ENCODE peak calls at places on chromosome 9, in five cellular contexts. One of them, this sample, is unnamed.

GRCh38 chr9:14316574-14317304 is 2.8 kb upstream of the NFIB start:
- DNase-seq in BJ: no peak
- DNase-seq in pancreas: no peak
- DNase-seq in PC-9: no peak
- DNase-seq in coronary artery: no peak
- DNase-seq in this sample: no peak

GRCh38 chr9:135137398-135137832 is 49.9 kb downstream of the OLFM1 start:
- DNase-seq in BJ: no peak
- DNase-seq in pancreas: no peak
- DNase-seq in PC-9: no peak
- DNase-seq in coronary artery: no peak
- DNase-seq in this sample: no peak

GRCh38 chr9:137286980-137287383 is 9.5 kb downstream of the TOR4A start:
- DNase-seq in BJ: no peak
- DNase-seq in pancreas: peak
- DNase-seq in PC-9: peak
- DNase-seq in coronary artery: no peak
- DNase-seq in this sample: peak

GRCh38 chr9:88605500-88606172 is 70.7 kb downstream of the NXNL2 start:
- DNase-seq in BJ: no peak
- DNase-seq in pancreas: no peak
- DNase-seq in PC-9: no peak
- DNase-seq in coronary artery: no peak
- DNase-seq in this sample: no peak

GRCh38 chr9:124320062-124320973 is 62.6 kb downstream of the NEK6 start:
- DNase-seq in BJ: no peak
- DNase-seq in pancreas: peak
- DNase-seq in PC-9: peak
- DNase-seq in coronary artery: no peak
- DNase-seq in this sample: peak

GRCh38 chr9:121929893-121930875 is 162.9 kb downstream of the TTLL11 start:
- DNase-seq in BJ: no peak
- DNase-seq in pancreas: no peak
- DNase-seq in PC-9: no peak
- DNase-seq in coronary artery: no peak
- DNase-seq in this sample: no peak

GRCh38 chr9:28808042-28808441 is 1234.8 kb upstream of the C9orf72 start:
- DNase-seq in BJ: no peak
- DNase-seq in pancreas: no peak
- DNase-seq in PC-9: no peak
- DNase-seq in coronary artery: no peak
- DNase-seq in this sample: no peak

GRCh38 chr9:69476797-69477196 is 151.8 kb downstream of the ENTREP1 start:
- DNase-seq in BJ: no peak
- DNase-seq in pancreas: no peak
- DNase-seq in PC-9: no peak
- DNase-seq in coronary artery: no peak
- DNase-seq in this sample: peak

GRCh38 chr9:132943677-132944293 is 631 bp downstream of the TSC1 start:
- DNase-seq in BJ: no peak
- DNase-seq in pancreas: no peak
- DNase-seq in PC-9: no peak
- DNase-seq in coronary artery: no peak
- DNase-seq in this sample: no peak

GRCh38 chr9:93674580-93675335 is 98.4 kb downstream of the PHF2 start:
- DNase-seq in BJ: no peak
- DNase-seq in pancreas: no peak
- DNase-seq in PC-9: no peak
- DNase-seq in coronary artery: peak
- DNase-seq in this sample: no peak

GRCh38 chr9:108634164-108634563 is 221.6 kb downstream of the ACTL7B start:
- DNase-seq in BJ: no peak
- DNase-seq in pancreas: no peak
- DNase-seq in PC-9: peak
- DNase-seq in coronary artery: no peak
- DNase-seq in this sample: peak

GRCh38 chr9:19049872-19050636 is 827 bp downstream of the RRAGA start:
- DNase-seq in BJ: no peak
- DNase-seq in pancreas: no peak
- DNase-seq in PC-9: peak
- DNase-seq in coronary artery: no peak
- DNase-seq in this sample: no peak

GRCh38 chr9:128325629-128326028 is 3.0 kb downstream of the COQ4 start:
- DNase-seq in BJ: no peak
- DNase-seq in pancreas: no peak
- DNase-seq in PC-9: no peak
- DNase-seq in coronary artery: no peak
- DNase-seq in this sample: no peak

GRCh38 chr9:35548571-35548970 is 56.5 kb upstream of the TESK1 start:
- DNase-seq in BJ: no peak
- DNase-seq in pancreas: no peak
- DNase-seq in PC-9: no peak
- DNase-seq in coronary artery: no peak
- DNase-seq in this sample: no peak

GRCh38 chr9:21252727-21253547 is 13.1 kb upstream of the IFNA14 start:
- DNase-seq in BJ: no peak
- DNase-seq in pancreas: no peak
- DNase-seq in PC-9: peak
- DNase-seq in coronary artery: no peak
- DNase-seq in this sample: peak

GRCh38 chr9:76912631-76913275 is 6.8 kb upstream of the PRUNE2 start:
- DNase-seq in BJ: no peak
- DNase-seq in pancreas: no peak
- DNase-seq in PC-9: no peak
- DNase-seq in coronary artery: no peak
- DNase-seq in this sample: no peak

GRCh38 chr9:21546949-21547348 is 64.8 kb upstream of the IFNE start:
- DNase-seq in BJ: no peak
- DNase-seq in pancreas: no peak
- DNase-seq in PC-9: no peak
- DNase-seq in coronary artery: no peak
- DNase-seq in this sample: no peak

GRCh38 chr9:14766299-14766698 is 43.8 kb upstream of the CER1 start:
- DNase-seq in BJ: no peak
- DNase-seq in pancreas: no peak
- DNase-seq in PC-9: no peak
- DNase-seq in coronary artery: no peak
- DNase-seq in this sample: no peak

GRCh38 chr9:8730618-8731017 is 931.0 kb upstream of the DMAC1 start:
- DNase-seq in BJ: no peak
- DNase-seq in pancreas: no peak
- DNase-seq in PC-9: no peak
- DNase-seq in coronary artery: no peak
- DNase-seq in this sample: no peak

GRCh38 chr9:88303785-88304495 is 84.3 kb upstream of the SPIN1 start:
- DNase-seq in BJ: peak
- DNase-seq in pancreas: no peak
- DNase-seq in PC-9: no peak
- DNase-seq in coronary artery: no peak
- DNase-seq in this sample: no peak

GRCh38 chr9:135296783-135297715 is 182.5 kb upstream of the PPP1R26 start:
- DNase-seq in BJ: no peak
- DNase-seq in pancreas: peak
- DNase-seq in PC-9: no peak
- DNase-seq in coronary artery: peak
- DNase-seq in this sample: no peak

GRCh38 chr9:37916471-37917314 is 12.8 kb upstream of the SLC25A51 start:
- DNase-seq in BJ: no peak
- DNase-seq in pancreas: no peak
- DNase-seq in PC-9: no peak
- DNase-seq in coronary artery: no peak
- DNase-seq in this sample: no peak

GRCh38 chr9:121316852-121317373 is 49.0 kb downstream of the GSN start:
- DNase-seq in BJ: no peak
- DNase-seq in pancreas: no peak
- DNase-seq in PC-9: no peak
- DNase-seq in coronary artery: peak
- DNase-seq in this sample: no peak

GRCh38 chr9:38096238-38096805 is 27.3 kb upstream of the SHB start:
- DNase-seq in BJ: no peak
- DNase-seq in pancreas: no peak
- DNase-seq in PC-9: peak
- DNase-seq in coronary artery: peak
- DNase-seq in this sample: no peak

GRCh38 chr9:79054500-79054899 is 517.3 kb upstream of the TLE4 start:
- DNase-seq in BJ: no peak
- DNase-seq in pancreas: no peak
- DNase-seq in PC-9: no peak
- DNase-seq in coronary artery: no peak
- DNase-seq in this sample: no peak

GRCh38 chr9:124267271-124267807 is 9.6 kb downstream of the NEK6 start:
- DNase-seq in BJ: no peak
- DNase-seq in pancreas: peak
- DNase-seq in PC-9: peak
- DNase-seq in coronary artery: peak
- DNase-seq in this sample: peak

GRCh38 chr9:72292874-72293607 is 72.0 kb downstream of the ZFAND5 start:
- DNase-seq in BJ: no peak
- DNase-seq in pancreas: no peak
- DNase-seq in PC-9: peak
- DNase-seq in coronary artery: no peak
- DNase-seq in this sample: peak

GRCh38 chr9:135737840-135738521 is 36.0 kb downstream of the KCNT1 start:
- DNase-seq in BJ: no peak
- DNase-seq in pancreas: no peak
- DNase-seq in PC-9: no peak
- DNase-seq in coronary artery: no peak
- DNase-seq in this sample: no peak

GRCh38 chr9:78298046-78298511 is 1.2 kb downstream of the PSAT1 start:
- DNase-seq in BJ: no peak
- DNase-seq in pancreas: peak
- DNase-seq in PC-9: no peak
- DNase-seq in coronary artery: no peak
- DNase-seq in this sample: no peak

GRCh38 chr9:37030591-37030939 is 3.5 kb downstream of the PAX5 start:
- DNase-seq in BJ: no peak
- DNase-seq in pancreas: no peak
- DNase-seq in PC-9: no peak
- DNase-seq in coronary artery: no peak
- DNase-seq in this sample: no peak

GRCh38 chr9:136437430-136437829 is 2.2 kb downstream of the INPP5E start:
- DNase-seq in BJ: peak
- DNase-seq in pancreas: no peak
- DNase-seq in PC-9: peak
- DNase-seq in coronary artery: no peak
- DNase-seq in this sample: no peak

GRCh38 chr9:124834586-124834985 is 18.7 kb upstream of the WDR38 start:
- DNase-seq in BJ: no peak
- DNase-seq in pancreas: no peak
- DNase-seq in PC-9: peak
- DNase-seq in coronary artery: no peak
- DNase-seq in this sample: peak

GRCh38 chr9:6405371-6405770 is 7.6 kb upstream of the UHRF2 start:
- DNase-seq in BJ: no peak
- DNase-seq in pancreas: no peak
- DNase-seq in PC-9: no peak
- DNase-seq in coronary artery: no peak
- DNase-seq in this sample: no peak

GRCh38 chr9:95409650-95410426 is 92.3 kb upstream of the FANCC start:
- DNase-seq in BJ: peak
- DNase-seq in pancreas: no peak
- DNase-seq in PC-9: peak
- DNase-seq in coronary artery: no peak
- DNase-seq in this sample: no peak

GRCh38 chr9:86580688-86581087 is 226.5 kb upstream of the TUT7 start:
- DNase-seq in BJ: no peak
- DNase-seq in pancreas: no peak
- DNase-seq in PC-9: no peak
- DNase-seq in coronary artery: no peak
- DNase-seq in this sample: no peak

GRCh38 chr9:92141144-92142129 is 26.2 kb upstream of the SPTLC1 start:
- DNase-seq in BJ: no peak
- DNase-seq in pancreas: no peak
- DNase-seq in PC-9: peak
- DNase-seq in coronary artery: no peak
- DNase-seq in this sample: peak
- TF ChIP-seq CTCF in BJ: no peak
- TF ChIP-seq CTCF in pancreas: peak
- TF ChIP-seq CTCF in PC-9: no peak
- TF ChIP-seq CTCF in coronary artery: no peak
- TF ChIP-seq CTCF in this sample: no peak

GRCh38 chr9:16257604-16258003 is 612.9 kb downstream of the BNC2 start:
- DNase-seq in BJ: no peak
- DNase-seq in pancreas: no peak
- DNase-seq in PC-9: no peak
- DNase-seq in coronary artery: no peak
- DNase-seq in this sample: no peak
- TF ChIP-seq CTCF in BJ: peak
- TF ChIP-seq CTCF in pancreas: peak
- TF ChIP-seq CTCF in PC-9: peak
- TF ChIP-seq CTCF in coronary artery: no peak
- TF ChIP-seq CTCF in this sample: no peak

GRCh38 chr9:127224883-127225739 is 39.5 kb upstream of the GARNL3 start:
- DNase-seq in BJ: no peak
- DNase-seq in pancreas: peak
- DNase-seq in PC-9: peak
- DNase-seq in coronary artery: peak
- DNase-seq in this sample: peak

GRCh38 chr9:127223266-127223665 is 41.3 kb upstream of the GARNL3 start:
- DNase-seq in BJ: no peak
- DNase-seq in pancreas: no peak
- DNase-seq in PC-9: no peak
- DNase-seq in coronary artery: no peak
- DNase-seq in this sample: no peak

GRCh38 chr9:127225747-127226646 is 38.6 kb upstream of the GARNL3 start:
- DNase-seq in BJ: no peak
- DNase-seq in pancreas: no peak
- DNase-seq in PC-9: no peak
- DNase-seq in coronary artery: no peak
- DNase-seq in this sample: no peak

GRCh38 chr9:127223810-127224177 is 40.8 kb upstream of the GARNL3 start:
- DNase-seq in BJ: no peak
- DNase-seq in pancreas: no peak
- DNase-seq in PC-9: no peak
- DNase-seq in coronary artery: no peak
- DNase-seq in this sample: no peak

GRCh38 chr9:127224178-127224882 is 40.2 kb upstream of the GARNL3 start:
- DNase-seq in BJ: no peak
- DNase-seq in pancreas: peak
- DNase-seq in PC-9: peak
- DNase-seq in coronary artery: peak
- DNase-seq in this sample: peak
- TF ChIP-seq CTCF in BJ: peak
- TF ChIP-seq CTCF in pancreas: no peak
- TF ChIP-seq CTCF in PC-9: no peak
- TF ChIP-seq CTCF in coronary artery: no peak
- TF ChIP-seq CTCF in this sample: no peak

DNA sequence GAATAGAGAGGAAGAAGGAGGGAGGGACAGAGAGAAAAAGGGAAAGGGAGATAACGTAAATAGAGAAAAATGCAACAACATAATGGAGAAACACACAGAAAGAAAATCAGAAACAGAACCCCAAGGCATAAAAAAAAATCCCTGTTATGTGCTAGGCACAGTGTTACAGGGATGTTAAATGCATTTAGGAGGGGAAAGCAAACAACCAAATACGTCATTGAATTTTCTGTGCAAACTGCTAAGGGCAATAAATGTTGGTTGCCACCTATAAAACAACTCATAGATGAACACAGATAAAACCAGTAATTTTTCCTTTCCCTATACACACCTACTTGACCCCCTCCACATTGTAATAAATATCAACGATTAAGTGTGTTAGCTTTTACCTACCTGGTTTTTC is 51.3 kb upstream of the ASTN2 start:
- DNase-seq in BJ: no peak
- DNase-seq in pancreas: no peak
- DNase-seq in PC-9: no peak
- DNase-seq in coronary artery: no peak
- DNase-seq in this sample: no peak
- TF ChIP-seq CTCF in BJ: no peak
- TF ChIP-seq CTCF in pancreas: no peak
- TF ChIP-seq CTCF in PC-9: no peak
- TF ChIP-seq CTCF in coronary artery: no peak
- TF ChIP-seq CTCF in this sample: no peak